ENCODE peak calls at places on chromosomes 12 and 14, in nine cellular contexts. R is effector memory CD8-positive, alpha-beta T cell; U is effector memory CD4-positive, alpha-beta T cell; T is stimulated activated CD4-positive, alpha-beta T cell treated with anti-CD3 and anti-CD28 coated beads, Interleukin-1b, Interleukin-23, amount 100 ng/mL, for 4 hours; Y is nephron progenitor cell; P is AG04450; Z is neuronal stem cell; V is astrocyte of the cerebellum; W is sigmoid colon. A is an unnamed sample.

GRCh38 chr12:20148241-20148640 is 220.1 kb upstream of the PDE3A start:
- DNase-seq in T (no peak), U (no peak), W (no peak), Y (no peak), R (no peak), Z (no peak), V (no peak), P (no peak), A (no peak)

GRCh38 chr14:97058071-97058470 is 260.9 kb downstream of the VRK1 start:
- DNase-seq in P (no peak), Y (no peak), W (no peak), Z (no peak), R (no peak), V (no peak), T (no peak), U (no peak), A (no peak)

GRCh38 chr12:117844114-117844513 is 124.7 kb downstream of the KSR2 start:
- DNase-seq in Y (no peak), P (no peak), T (no peak), W (peak; percentile 7), Z (no peak), R (no peak), V (no peak), U (no peak), A (no peak)

GRCh38 chr14:103898711-103899110 is 29.5 kb upstream of the TDRD9 start:
- DNase-seq in Z (no peak), Y (no peak), U (no peak), V (no peak), W (no peak), R (no peak), T (no peak), P (no peak), A (no peak)

GRCh38 chr14:90629471-90629870 is 186.8 kb downstream of the TTC7B start:
- DNase-seq in R (no peak), W (no peak), Z (no peak), V (no peak), P (no peak), U (no peak), Y (no peak), T (no peak), A (no peak)

GRCh38 chr14:94945615-94946014 is 175.7 kb upstream of the GSC start:
- DNase-seq in Y (no peak), T (no peak), Z (no peak), V (no peak), U (peak; percentile 20), P (no peak), W (no peak), R (peak; percentile 51), A (no peak)

GRCh38 chr12:69553626-69554248 is 31.5 kb upstream of the CCT2 start:
- DNase-seq in R (no peak), U (no peak), Z (no peak), P (no peak), W (no peak), V (peak; percentile 72), Y (no peak), T (no peak), A (peak; percentile 73)

GRCh38 chr14:71400821-71401447 is 493.7 kb downstream of the PCNX1 start:
- DNase-seq in Z (no peak), W (no peak), P (no peak), Y (no peak), R (no peak), T (no peak), U (no peak), V (peak; percentile 12), A (no peak)

GRCh38 chr14:68899033-68899603 is 80.0 kb downstream of the ACTN1 start:
- DNase-seq in V (no peak), Z (no peak), U (no peak), P (no peak), R (peak; percentile 16), Y (no peak), W (no peak), T (no peak), A (no peak)

GRCh38 chr12:109115758-109116610 is at the start of gene ACACB:
- DNase-seq in V (no peak), P (no peak), Z (no peak), R (no peak), T (no peak), U (no peak), Y (no peak), W (peak; percentile 90), A (peak; percentile 87)

GRCh38 chr12:24728366-24728765 is 220.5 kb downstream of the BCAT1 start:
- DNase-seq in T (no peak), R (no peak), U (no peak), Y (no peak), Z (no peak), P (no peak), V (peak; percentile 29), W (no peak), A (peak; percentile 22)

GRCh38 chr12:100797246-100797645 is 2.7 kb downstream of the ANO4 start:
- DNase-seq in T (no peak), W (no peak), P (no peak), Z (peak; percentile 21), V (no peak), Y (no peak), U (no peak), R (no peak), A (no peak)

GRCh38 chr12:28065889-28066630 is 93.5 kb upstream of the PTHLH start:
- DNase-seq in Z (no peak), U (no peak), V (no peak), R (no peak), P (no peak), Y (no peak), W (no peak), T (no peak), A (peak; percentile 54)

GRCh38 chr12:33825986-33826602 is 196.2 kb upstream of the ALG10 start:
- DNase-seq in V (no peak), Y (no peak), R (no peak), T (no peak), W (no peak), P (no peak), Z (no peak), U (no peak), A (no peak)

GRCh38 chr12:68825569-68826217 is 17.7 kb downstream of the MDM2 start:
- DNase-seq in P (no peak), V (no peak), W (no peak), Y (no peak), R (no peak), U (no peak), Z (no peak), T (no peak), A (no peak)

A was measured in cardiac muscle cell.